ENCODE peak calls at places on chromosomes 5 and 9, in ten cellular contexts. N is pancreas, U is GM23338, A is fibroblast of lung, Y is epithelial cell of esophagus, K is prostate gland, T is foreskin fibroblast, I is fibroblast of the aortic adventitia, F is esophagus squamous epithelium, G is stomach. S is an unnamed sample.

GRCh38 chr9:123087359-123087888 is 54.0 kb downstream of the GPR21 start:
- DNase-seq in N (no peak), U (no peak), A (no peak), Y (no peak), K (no peak), T (no peak), I (no peak), F (no peak), G (no peak), S (no peak)

GRCh38 chr5:171453056-171453725 is 33.7 kb downstream of the FGF18 start:
- DNase-seq in N (no peak), U (peak; percentile 40), A (no peak), Y (no peak), K (no peak), T (no peak), I (no peak), F (no peak), G (no peak), S (no peak)

GRCh38 chr9:68793605-68794343 is 88.7 kb downstream of the PIP5K1B start:
- DNase-seq in N (no peak), U (no peak), A (no peak), Y (peak; percentile 55), K (no peak), T (no peak), I (no peak), F (no peak), G (no peak), S (no peak)

GRCh38 chr9:35028341-35028740 is 38.8 kb downstream of the DNAJB5 start:
- DNase-seq in N (no peak), U (no peak), A (no peak), Y (peak; percentile 80), K (no peak), T (no peak), I (peak; percentile 27), F (no peak), G (no peak), S (no peak)

GRCh38 chr9:79569814-79570448 is 1.8 kb upstream of the TLE4 start:
- DNase-seq in N (no peak), U (no peak), A (no peak), Y (no peak), K (no peak), T (no peak), I (no peak), F (no peak), G (no peak), S (no peak)

GRCh38 chr5:143511736-143512135 is 108.2 kb upstream of the NR3C1 start:
- DNase-seq in N (no peak), U (no peak), A (no peak), Y (no peak), K (no peak), T (no peak), I (peak; percentile 35), F (no peak), G (no peak), S (no peak)

GRCh38 chr5:125607018-125607417 is 816.2 kb upstream of the GRAMD2B start:
- DNase-seq in N (no peak), U (no peak), A (peak; percentile 61), Y (no peak), K (no peak), T (peak; percentile 18), I (peak; percentile 18), F (no peak), G (no peak), S (no peak)

GRCh38 chr5:173689171-173689676 is 72.8 kb upstream of the BOD1 start:
- DNase-seq in N (peak; percentile 88), U (peak; percentile 31), A (no peak), Y (no peak), K (no peak), T (no peak), I (no peak), F (no peak), G (peak; percentile 41), S (no peak)

GRCh38 chr5:154967419-154968024 is 26.6 kb downstream of the MRPL22 start:
- DNase-seq in N (no peak), U (peak; percentile 46), A (peak; percentile 27), Y (peak; percentile 23), K (no peak), T (peak; percentile 8), I (peak; percentile 20), F (no peak), G (no peak), S (no peak)

GRCh38 chr9:137724114-137724445 is 105.3 kb downstream of the EHMT1 start:
- DNase-seq in N (no peak), U (peak; percentile 57), A (no peak), Y (peak; percentile 54), K (no peak), T (peak; percentile 20), I (no peak), F (no peak), G (no peak), S (no peak)

GRCh38 chr5:73764586-73764985 is 138.6 kb downstream of the ARHGEF28 start:
- DNase-seq in N (no peak), U (no peak), A (peak; percentile 36), Y (peak; percentile 88), K (no peak), T (peak; percentile 87), I (no peak), F (no peak), G (no peak), S (peak; percentile 55)

GRCh38 chr9:133333566-133333965 is 2.4 kb downstream of the SURF6 start:
- DNase-seq in N (peak; percentile 54), U (no peak), A (no peak), Y (no peak), K (no peak), T (no peak), I (no peak), F (no peak), G (no peak), S (no peak)

GRCh38 chr9:93303258-93303771 is 119.4 kb downstream of the WNK2 start:
- DNase-seq in N (peak; percentile 49), U (no peak), A (no peak), Y (no peak), K (no peak), T (no peak), I (no peak), F (no peak), G (no peak), S (no peak)

GRCh38 chr9:2427016-2427891 is 194.3 kb upstream of the VLDLR start:
- DNase-seq in N (peak; percentile 79), U (no peak), A (no peak), Y (peak; percentile 62), K (no peak), T (peak; percentile 12), I (no peak), F (no peak), G (peak; percentile 70), S (no peak)

GRCh38 chr9:26243298-26243697 is 565.1 kb upstream of the TUSC1 start:
- DNase-seq in N (no peak), U (no peak), A (no peak), Y (no peak), K (no peak), T (no peak), I (no peak), F (no peak), G (no peak), S (no peak)
- H3K4me3 ChIP-seq in N (no peak overlapping the region), U (no peak overlapping the region), A (no peak overlapping the region), Y (no peak overlapping the region), K (no peak overlapping the region), T (no peak overlapping the region), I (no peak overlapping the region), F (no peak overlapping the region), G (no peak overlapping the region), S (no peak overlapping the region)

DNA sequence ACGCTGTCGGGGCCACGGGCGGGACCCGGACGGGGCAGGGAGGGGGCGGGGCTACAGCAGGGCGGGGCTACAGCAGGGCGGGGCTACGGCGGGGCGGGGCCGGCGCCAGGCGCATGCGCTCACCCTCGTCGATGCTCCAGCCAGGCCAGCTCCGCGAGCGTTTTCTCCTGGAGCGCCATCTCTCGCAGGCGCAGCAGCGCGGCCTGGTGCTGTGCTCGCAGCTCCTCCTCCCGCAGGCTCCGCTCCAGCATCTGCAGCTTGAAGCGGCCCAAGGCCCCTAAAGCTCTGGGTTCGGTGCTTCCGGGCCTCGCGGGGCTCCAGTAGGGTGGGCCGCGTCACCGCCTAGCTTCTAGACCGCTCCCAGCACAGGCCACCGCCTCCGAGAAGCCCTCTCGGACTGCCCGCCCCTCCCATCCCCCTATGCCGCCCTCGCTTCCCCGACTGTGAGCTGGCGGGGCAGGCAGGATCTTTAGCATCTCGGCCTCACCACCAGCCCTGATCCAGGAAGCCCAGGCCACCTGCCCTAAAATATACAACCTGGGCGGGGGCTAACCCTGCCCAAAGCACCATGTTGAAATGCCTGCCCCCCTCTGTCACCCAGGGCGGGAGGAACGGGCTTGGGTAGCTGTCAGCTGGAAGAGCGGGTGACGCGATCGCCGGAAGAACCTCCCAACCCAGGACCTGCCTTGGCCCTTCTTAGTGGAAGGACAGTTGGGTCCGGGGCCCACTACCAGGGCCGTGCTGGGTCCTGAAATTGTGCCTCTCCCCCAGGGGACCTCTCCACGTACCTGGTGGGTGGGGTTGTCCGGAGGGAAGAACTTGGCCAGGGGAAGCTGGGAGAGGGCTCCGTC is 21.9 kb upstream of the QSOX2 start:
- DNase-seq in N (peak; percentile 97), U (peak; percentile 85), A (peak; percentile 84), Y (peak; percentile 79), K (peak; percentile 73), T (peak; percentile 75), I (peak; percentile 85), F (peak; percentile 26), G (peak; percentile 83), S (peak; percentile 10)
- TF ChIP-seq CTCF in N (no peak), U (no peak), A (peak; percentile 34), Y (peak; percentile 16), K (no peak), T (peak; percentile 21), I (peak; percentile 44), F (peak; percentile 28), G (no peak), S (peak; percentile 49)

DNA sequence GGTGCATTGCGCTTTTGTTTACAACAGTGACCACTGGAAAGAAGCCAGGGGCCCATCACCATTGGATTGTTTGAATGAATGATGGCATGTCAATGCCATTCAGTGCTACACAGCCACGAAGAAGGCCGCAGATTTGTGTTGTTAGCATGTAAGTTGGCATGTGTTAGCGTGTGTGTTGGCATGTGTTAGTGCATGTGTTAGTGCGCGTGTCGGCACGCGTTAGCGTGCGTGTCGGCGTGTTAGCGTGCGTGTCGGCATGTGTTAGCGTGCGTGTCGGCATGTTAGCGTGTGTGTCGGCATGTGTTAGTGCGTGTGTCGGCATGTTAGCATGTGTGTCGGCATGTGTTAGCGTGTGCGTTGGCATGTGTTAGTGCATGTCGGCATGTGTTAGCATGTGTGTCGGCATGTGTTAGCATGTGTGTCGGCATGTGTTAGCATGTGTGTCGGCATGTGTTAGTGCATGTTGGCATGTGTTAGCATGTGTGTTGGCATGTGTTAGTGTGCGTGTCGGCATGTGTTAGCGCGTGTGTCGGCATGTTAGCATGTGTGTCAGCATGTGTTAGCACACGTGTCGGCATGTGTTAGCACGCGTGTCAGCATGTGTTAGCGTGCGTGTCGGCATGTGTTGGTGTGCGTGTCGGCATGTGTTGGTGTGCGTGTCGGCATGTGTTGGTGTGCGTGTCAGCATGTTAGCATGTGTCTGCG is 15.3 kb upstream of the ANKRD33B start:
- DNase-seq in N (no peak), U (no peak), A (no peak), Y (no peak), K (no peak), T (no peak), I (no peak), F (no peak), G (no peak), S (no peak)
- H3K4me3 ChIP-seq in N (no peak overlapping the region), U (no peak overlapping the region), A (no peak overlapping the region), Y (no peak overlapping the region), K (no peak overlapping the region), T (no peak overlapping the region), I (no peak overlapping the region), F (no peak overlapping the region), G (no peak overlapping the region), S (no peak overlapping the region)

GRCh38 chr9:13322828-13323550 is 43.5 kb upstream of the MPDZ start:
- DNase-seq in N (peak; percentile 25), U (peak; percentile 8), A (no peak), Y (no peak), K (peak; percentile 22), T (no peak), I (no peak), F (no peak), G (no peak), S (no peak)
- TF ChIP-seq CTCF in N (no peak), U (no peak), A (no peak), Y (no peak), K (no peak), T (no peak), I (no peak), F (no peak), G (no peak), S (no peak)